ENCODE peak calls at places on chromosomes 3 and 15, in four cellular contexts. R is Peyer's patch, Z is psoas muscle, P is right atrium auricular region. S is an unnamed sample.

GRCh38 chr3:88678747-88679146 is 428.7 kb upstream of the EPHA3 start:
- DNase-seq in R (no peak), Z (no peak), P (no peak), S (no peak)

GRCh38 chr15:67085237-67085817 is 19.9 kb downstream of the SMAD3 start:
- DNase-seq in R (no peak), Z (no peak), P (no peak), S (no peak)

GRCh38 chr3:72973031-72973723 is 23.4 kb upstream of the PPP4R2 start:
- DNase-seq in R (peak), Z (no peak), P (no peak), S (no peak)

GRCh38 chr15:45234562-45235235 is 17.3 kb upstream of the SLC28A2 start:
- DNase-seq in R (no peak), Z (no peak), P (no peak), S (no peak)

GRCh38 chr3:194259982-194260856 is 90.9 kb downstream of the CPN2 start:
- DNase-seq in R (no peak), Z (no peak), P (peak), S (no peak)

GRCh38 chr3:158453004-158453403 is 118.0 kb upstream of the MLF1 start:
- DNase-seq in R (no peak), Z (no peak), P (no peak), S (no peak)

GRCh38 chr3:156685198-156685597 is 10.8 kb downstream of the TIPARP start:
- DNase-seq in R (no peak), Z (no peak), P (no peak), S (no peak)

GRCh38 chr3:119098620-119099222 is 47.2 kb upstream of the TEX55 start:
- DNase-seq in R (no peak), Z (no peak), P (no peak), S (no peak)

GRCh38 chr15:31537770-31538592 is 211.3 kb downstream of the KLF13 start:
- DNase-seq in R (no peak), Z (peak), P (peak), S (no peak)

GRCh38 chr3:41521000-41521655 is 321.8 kb downstream of the CTNNB1 start:
- DNase-seq in R (no peak), Z (no peak), P (no peak), S (no peak)

GRCh38 chr15:66673410-66674322 is 28.4 kb upstream of the SMAD6 start:
- DNase-seq in R (peak), Z (no peak), P (no peak), S (no peak)

GRCh38 chr3:120680193-120680894 is 1.7 kb downstream of the HGD start:
- DNase-seq in R (no peak), Z (no peak), P (no peak), S (no peak)

GRCh38 chr3:109125902-109126301 is 8.0 kb upstream of the MORC1 start:
- DNase-seq in R (no peak), Z (no peak), P (no peak), S (no peak)

GRCh38 chr15:99475754-99476412 is 89.9 kb upstream of the MEF2A start:
- DNase-seq in R (no peak), Z (no peak), P (peak), S (no peak)

GRCh38 chr15:66873856-66874255 is 171.8 kb downstream of the SMAD6 start:
- DNase-seq in R (no peak), Z (no peak), P (no peak), S (no peak)

GRCh38 chr3:14391033-14391432 is 11.4 kb upstream of the SLC6A6 start:
- DNase-seq in R (no peak), Z (peak), P (no peak), S (peak)

GRCh38 chr3:143810866-143811265 is 37.4 kb downstream of the SLC9A9 start:
- DNase-seq in R (no peak), Z (no peak), P (no peak), S (no peak)

GRCh38 chr3:53083496-53083895 is 37.6 kb upstream of the SFMBT1 start:
- DNase-seq in R (no peak), Z (peak), P (peak), S (no peak)

GRCh38 chr3:31354373-31354772 is 178.4 kb upstream of the STT3B start:
- DNase-seq in R (no peak), Z (no peak), P (no peak), S (no peak)

GRCh38 chr15:78425643-78426042 is 12.4 kb upstream of the IREB2 start:
- DNase-seq in R (no peak), Z (no peak), P (no peak), S (no peak)

GRCh38 chr3:124601189-124601588 is 129.1 kb upstream of the UMPS start:
- DNase-seq in R (no peak), Z (no peak), P (no peak), S (no peak)

GRCh38 chr15:75143738-75144334 is 57.8 kb upstream of the C15orf39 start:
- DNase-seq in R (no peak), Z (no peak), P (no peak), S (no peak)

GRCh38 chr3:52824037-52824436 is 6.4 kb downstream of the ITIH4 start:
- DNase-seq in R (no peak), Z (no peak), P (no peak), S (no peak)

GRCh38 chr3:191963182-191963581 is 502.2 kb downstream of the PYDC2 start:
- DNase-seq in R (no peak), Z (no peak), P (no peak), S (no peak)

DNA sequence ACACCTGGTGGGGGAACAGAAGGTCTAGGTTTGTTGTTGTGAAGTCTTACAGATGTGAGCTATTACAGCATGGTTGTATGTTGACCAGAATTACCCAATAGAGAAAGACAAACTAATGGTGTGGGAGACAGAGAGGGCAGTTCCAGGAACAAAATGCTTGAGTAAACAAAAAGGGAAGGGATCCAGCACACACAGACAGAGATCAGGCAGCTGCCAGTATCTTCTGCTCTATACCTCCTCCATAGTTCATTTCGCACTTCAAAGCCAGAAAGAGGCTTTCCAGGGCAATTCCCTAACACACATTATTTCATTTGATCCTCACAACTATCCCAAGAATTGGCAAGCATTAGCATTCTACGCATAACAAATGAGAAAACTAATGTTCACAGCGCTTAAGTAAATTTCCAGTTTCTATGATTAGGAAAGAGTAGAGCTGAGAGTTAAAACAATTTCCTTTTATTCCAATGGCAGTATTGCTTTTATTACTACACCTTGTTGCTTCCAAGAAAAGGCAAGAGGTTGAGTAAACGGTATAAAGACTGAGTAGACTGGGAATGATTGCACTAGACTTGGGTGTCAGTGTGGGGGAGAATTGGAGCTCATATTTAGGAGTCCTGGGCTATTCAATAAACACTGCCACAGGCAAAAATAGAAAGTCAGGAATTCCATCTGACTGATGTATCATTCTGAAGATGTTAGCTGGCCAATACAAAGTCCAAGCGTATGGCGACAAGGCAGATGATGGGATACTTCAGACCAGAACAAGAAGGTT is 39.7 kb upstream of the ZNF280D start:
- DNase-seq in R (no peak), Z (no peak), P (no peak), S (no peak)
- H3K27ac ChIP-seq in R (no peak), Z (peak), P (no peak), S (no peak)

GRCh38 chr3:141384157-141384556 is 15.9 kb downstream of the ZBTB38 start:
- DNase-seq in R (no peak), Z (no peak), P (no peak), S (no peak)

GRCh38 chr3:141386080-141386594 is 17.8 kb downstream of the ZBTB38 start:
- DNase-seq in R (no peak), Z (no peak), P (no peak), S (no peak)

GRCh38 chr3:141385386-141386079 is 17.2 kb downstream of the ZBTB38 start:
- DNase-seq in R (no peak), Z (no peak), P (no peak), S (no peak)

GRCh38 chr3:141383555-141384129 is 15.3 kb downstream of the ZBTB38 start:
- DNase-seq in R (no peak), Z (no peak), P (no peak), S (no peak)

DNA sequence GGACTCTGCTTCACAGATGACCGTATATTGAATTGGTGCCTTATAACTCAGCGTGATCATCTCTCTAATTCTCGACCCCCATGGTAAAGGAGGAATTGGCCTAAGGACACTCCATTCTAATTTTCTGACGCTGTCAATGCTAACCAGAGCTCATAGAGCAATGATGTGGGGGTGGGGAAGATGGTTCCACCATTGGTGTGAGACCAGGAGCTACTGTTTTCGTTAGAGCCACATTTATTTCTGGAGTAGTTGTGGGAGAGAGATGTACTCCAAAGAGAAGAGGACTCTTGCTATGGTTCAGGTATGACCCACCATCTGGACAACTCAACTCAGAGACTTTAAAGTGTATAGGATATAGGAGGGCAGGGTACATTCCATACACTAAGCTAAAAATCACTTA is 16.3 kb downstream of the ZBTB38 start:
- DNase-seq in R (no peak), Z (no peak), P (no peak), S (no peak)
- H3K4me3 ChIP-seq in R (peak), Z (no peak), P (no peak), S (no peak)

DNA sequence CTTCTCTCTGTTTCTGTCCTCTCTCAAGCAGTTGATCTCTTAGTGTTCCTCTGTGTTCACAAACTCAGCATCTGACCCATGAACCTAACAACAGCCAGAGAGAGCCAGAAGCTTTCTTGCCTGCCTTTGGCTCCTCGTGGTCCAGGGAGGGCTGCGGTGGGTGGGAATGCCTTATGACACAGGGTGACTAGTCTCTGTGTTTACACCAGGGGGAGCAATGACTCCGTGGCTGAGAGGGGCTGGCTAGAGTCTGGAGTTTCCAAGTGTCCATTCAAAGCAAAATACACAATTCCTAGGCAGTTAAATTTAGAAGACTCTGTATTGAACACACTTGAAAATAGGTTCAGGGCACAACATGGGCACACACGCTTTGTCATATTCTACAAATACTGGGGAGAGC is 370.0 kb upstream of the FRG2C start:
- DNase-seq in R (no peak), Z (no peak), P (peak), S (peak)
- TF ChIP-seq CTCF in R (no peak), Z (peak), P (peak), S (peak)

GRCh38 chr15:60616147-60616546 is 137.2 kb upstream of the ICE2 start:
- DNase-seq in R (no peak), Z (no peak), P (no peak), S (no peak)
- H3K27ac ChIP-seq in R (no peak), Z (no peak), P (no peak), S (no peak)

DNA sequence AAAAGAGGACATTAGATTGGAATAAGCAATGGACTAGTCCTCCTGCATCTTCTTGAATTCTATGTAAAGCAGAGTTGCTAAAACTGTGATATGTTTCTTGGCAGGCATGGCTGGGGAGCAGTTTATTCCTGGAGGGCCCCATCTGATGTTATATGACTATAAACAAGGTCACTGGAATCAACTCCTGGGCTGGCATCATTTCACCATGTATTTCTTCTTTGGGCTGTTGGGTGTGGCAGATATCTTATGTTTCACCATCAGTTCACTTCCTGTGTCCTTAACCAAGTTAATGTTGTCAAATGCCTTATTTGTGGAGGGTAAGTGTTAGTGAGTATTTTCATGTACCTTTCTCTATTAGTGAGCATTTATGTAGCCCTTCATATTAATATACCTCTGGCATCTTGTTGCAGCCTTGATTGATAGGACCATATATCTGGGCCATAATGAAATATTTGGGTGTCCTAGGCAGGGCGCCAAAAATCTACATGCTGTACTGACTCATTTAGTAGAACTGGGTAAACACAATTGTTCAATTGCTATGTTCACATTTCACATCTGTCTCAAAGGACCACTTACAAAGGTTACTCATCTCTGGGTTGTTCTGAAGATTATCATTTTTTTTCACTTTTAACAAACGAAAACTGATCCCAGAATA is 52.6 kb upstream of the ADGRG7 start:
- DNase-seq in R (no peak), Z (no peak), P (no peak), S (peak)
- H3K4me3 ChIP-seq in R (no peak), Z (no peak), P (no peak), S (no peak)

GRCh38 chr3:63912768-63913588 is 795 bp upstream of the SCAANT1 start:
- DNase-seq in R (peak), Z (peak), P (peak), S (peak)
- TF ChIP-seq CTCF in R (no peak), Z (no peak), P (no peak), S (no peak)

DNA sequence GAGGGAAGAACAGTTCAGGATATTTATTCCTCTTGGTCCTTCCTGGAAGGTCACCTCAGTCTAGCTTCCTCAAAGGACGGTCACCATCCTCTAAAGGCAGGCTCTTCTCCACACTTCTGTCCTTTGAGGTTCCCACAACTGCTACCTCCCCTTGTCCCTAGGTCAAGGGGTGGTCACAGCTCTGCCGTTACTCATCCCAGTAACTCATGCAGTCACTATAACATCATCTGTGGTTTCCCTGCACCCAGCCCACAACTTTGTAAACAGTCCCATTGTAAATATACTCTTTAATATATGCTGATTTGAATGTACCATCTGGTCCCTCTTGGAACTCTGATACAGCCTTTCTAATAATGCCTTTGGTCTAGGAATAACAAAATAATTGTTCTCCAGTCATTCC is 887.4 kb downstream of the FHIT start:
- DNase-seq in R (no peak), Z (no peak), P (no peak), S (no peak)
- H3K27ac ChIP-seq in R (no peak), Z (no peak), P (no peak), S (no peak)

GRCh38 chr3:138944136-138944658 is 2.7 kb downstream of the FOXL2 start:
- DNase-seq in R (no peak), Z (no peak), P (no peak), S (peak)

GRCh38 chr3:138943724-138944131 is 3.2 kb downstream of the FOXL2 start:
- DNase-seq in R (no peak), Z (no peak), P (no peak), S (no peak)

GRCh38 chr3:138946554-138947302 is at the start of the genes FOXL2 and FOXL2NB:
- DNase-seq in R (no peak), Z (peak), P (no peak), S (no peak)

GRCh38 chr3:138945646-138946553 is 1.0 kb downstream of the FOXL2 start:
- DNase-seq in R (peak), Z (peak), P (no peak), S (no peak)

DNA sequence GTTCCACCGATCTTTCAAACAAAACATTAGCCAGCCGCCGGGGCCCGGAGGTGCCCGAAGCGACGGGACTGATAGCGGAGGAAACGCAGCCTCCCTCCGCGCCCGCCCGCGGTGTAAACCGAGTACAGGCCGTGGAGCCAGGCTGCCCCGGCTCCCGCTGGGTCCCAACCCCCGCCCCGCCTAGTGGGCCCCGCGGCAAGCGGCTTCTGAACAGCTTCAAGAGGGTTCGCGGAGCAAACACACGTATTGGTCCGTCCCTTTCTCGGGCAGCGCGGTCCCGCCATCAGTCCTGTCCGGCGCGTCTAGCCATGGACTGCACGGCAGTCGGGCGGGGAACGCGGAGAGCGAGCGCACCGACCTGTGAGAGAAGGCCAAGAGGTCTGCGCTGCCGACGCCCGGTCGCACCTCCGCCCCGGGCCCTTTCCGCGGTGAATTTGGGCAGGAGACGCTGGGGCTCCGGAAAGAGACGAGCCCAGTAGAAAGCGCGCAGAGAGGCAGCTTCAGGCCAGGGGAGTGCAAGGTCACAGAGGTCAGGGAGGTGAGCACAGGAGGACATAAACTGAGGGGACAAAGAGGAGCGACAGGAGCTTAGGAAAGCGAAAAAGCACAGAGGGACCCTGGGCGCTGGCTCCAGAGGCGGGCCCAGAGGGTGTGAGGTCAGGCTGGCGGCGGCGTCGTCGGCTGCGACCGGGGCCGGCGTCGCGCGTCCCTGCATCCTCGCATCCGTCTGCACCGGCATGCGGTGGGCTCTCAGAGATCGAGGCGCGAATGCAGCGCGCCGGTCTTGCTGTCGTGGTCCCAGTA is 1.9 kb downstream of the FOXL2 start:
- DNase-seq in R (peak), Z (no peak), P (no peak), S (no peak)
- H3K4me3 ChIP-seq in R (peak), Z (peak), P (peak), S (peak)

GRCh38 chr3:159856496-159857098 is 132.0 kb upstream of the IL12A start:
- DNase-seq in R (no peak), Z (peak), P (no peak), S (no peak)
- TF ChIP-seq CTCF in R (no peak), Z (no peak), P (no peak), S (no peak)

DNA sequence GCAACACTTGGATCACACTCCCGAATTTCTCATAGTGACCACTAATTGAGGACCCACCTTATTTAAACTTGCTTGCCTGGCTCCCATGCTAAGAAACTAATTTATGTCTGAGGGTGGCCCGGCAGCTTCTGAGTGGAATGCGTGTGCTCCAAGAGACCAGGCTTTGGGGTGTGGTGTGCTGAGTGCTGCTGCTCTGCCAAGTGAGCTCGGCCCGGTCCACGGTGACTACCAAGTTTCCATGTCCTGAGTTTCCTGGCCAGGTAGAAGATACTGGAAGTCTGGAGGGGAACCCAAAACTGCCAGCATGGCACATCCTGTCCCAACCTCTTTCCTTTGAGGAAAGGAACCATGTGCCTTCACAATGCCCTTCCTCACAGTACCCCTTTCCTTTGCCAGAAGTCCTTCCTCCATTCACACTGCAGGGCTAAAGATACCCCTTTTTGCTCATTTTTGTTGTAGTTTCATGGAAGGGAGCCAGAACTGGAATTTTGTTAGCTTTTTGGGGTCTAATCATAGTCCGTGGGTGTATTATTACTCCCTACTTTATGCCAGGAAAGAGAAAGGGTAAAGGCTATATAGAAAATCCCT is 59.1 kb upstream of the ACAD9 start:
- DNase-seq in R (no peak), Z (no peak), P (no peak), S (no peak)
- H3K27ac ChIP-seq in R (no peak), Z (no peak), P (peak), S (no peak)